ENCODE peak calls at places on chromosomes 7 and 10, in seven cellular contexts. Q is WTC11, Z is HEK293T, C is K562, Y is GM12878, V is HepG2, J is H1. E is an unnamed sample.
A peak's percentile ranks its signal among the peaks of the same experiment; 100 is the strongest.

GRCh38 chr10:70616761-70617160 is 14.2 kb upstream of the PRF1 start:
- DNase-seq in V (no peak), J (no peak), Q (no peak), Z (no peak), Y (no peak), C (no peak), E (no peak)

GRCh38 chr7:112337177-112337576 is 113.1 kb upstream of the IFRD1 start:
- DNase-seq in J (no peak), Y (no peak), Q (no peak), Z (no peak), V (no peak), C (no peak), E (no peak)

GRCh38 chr10:122154733-122155366 is 116.2 kb upstream of the BTBD16 start:
- DNase-seq in C (no peak), Q (peak; percentile 58), Z (no peak), J (no peak), Y (no peak), V (no peak), E (no peak)

GRCh38 chr7:107151538-107151937 is 17.3 kb upstream of the HBP1 start:
- DNase-seq in C (no peak), Y (no peak), Z (no peak), J (no peak), Q (no peak), V (no peak), E (no peak)

GRCh38 chr10:48414160-48414559 is 107.7 kb downstream of the MAPK8 start:
- DNase-seq in Z (no peak), V (no peak), Y (no peak), Q (no peak), C (no peak), J (no peak), E (no peak)

GRCh38 chr7:158054081-158054480 is 533.5 kb downstream of the PTPRN2 start:
- DNase-seq in Y (no peak), C (no peak), Z (no peak), V (no peak), Q (no peak), J (no peak), E (no peak)

GRCh38 chr10:108249940-108250339 is 1085.4 kb upstream of the SORCS1 start:
- DNase-seq in Z (peak; percentile 35), V (no peak), J (peak; percentile 2), Q (peak; percentile 14), C (no peak), Y (no peak), E (no peak)

GRCh38 chr7:74294191-74294998 is 5.2 kb downstream of the CLIP2 start:
- DNase-seq in Q (no peak), J (no peak), Z (no peak), Y (no peak), C (peak; percentile 6), V (peak; percentile 89), E (no peak)

GRCh38 chr7:128876586-128876977 is 13.9 kb downstream of the ATP6V1F start:
- DNase-seq in C (no peak), V (no peak), Z (no peak), Y (no peak), J (no peak), Q (no peak), E (no peak)

GRCh38 chr10:71770255-71770654 is 3.1 kb downstream of the VSIR start:
- DNase-seq in Z (no peak), J (no peak), Q (no peak), V (no peak), Y (no peak), C (no peak), E (no peak)

GRCh38 chr7:99368750-99369389 is 5.7 kb upstream of the ARPC1B start:
- DNase-seq in Z (no peak), C (no peak), V (no peak), Y (no peak), J (no peak), Q (no peak), E (no peak)

GRCh38 chr7:75957021-75957736 is 37.2 kb downstream of the TMEM120A start:
- DNase-seq in Z (no peak), Y (no peak), C (no peak), J (no peak), Q (peak; percentile 63), V (peak; percentile 47), E (no peak)

GRCh38 chr7:128444242-128444641 is 11.4 kb upstream of the HILPDA start:
- DNase-seq in C (no peak), Y (no peak), V (no peak), Q (no peak), Z (no peak), J (no peak), E (no peak)

GRCh38 chr7:152106990-152107389 is 81.5 kb downstream of the GALNT11 start:
- DNase-seq in J (no peak), C (no peak), Z (no peak), Y (no peak), Q (no peak), V (no peak), E (no peak)

GRCh38 chr7:6074612-6075380 is 43.6 kb downstream of the ANKRD61 start:
- DNase-seq in C (no peak), Q (no peak), Z (no peak), V (no peak), Y (no peak), J (no peak), E (no peak)

GRCh38 chr7:135334830-135335543 is 101.3 kb downstream of the STRA8 start:
- DNase-seq in Y (no peak), J (no peak), Z (no peak), V (no peak), C (no peak), Q (no peak), E (no peak)

GRCh38 chr7:42677751-42678231 is 234.1 kb downstream of the C7orf25 start:
- DNase-seq in Y (no peak), C (no peak), Q (no peak), V (no peak), Z (no peak), J (no peak), E (no peak)

GRCh38 chr10:73232887-73233286 is 14.2 kb downstream of the DNAJC9 start:
- DNase-seq in C (peak; percentile 64), V (no peak), J (no peak), Q (peak; percentile 25), Z (peak; percentile 37), Y (no peak), E (no peak)

GRCh38 chr10:62980697-62981495 is 152.2 kb upstream of the NRBF2 start:
- DNase-seq in V (no peak), Y (no peak), J (no peak), C (no peak), Q (no peak), Z (no peak), E (no peak)

GRCh38 chr7:108570146-108570755 is 577 bp downstream of the DNAJB9 start:
- DNase-seq in V (peak; percentile 44), C (peak; percentile 76), Y (no peak), Z (peak; percentile 36), Q (peak; percentile 21), J (no peak), E (peak; percentile 15)

GRCh38 chr7:416761-417624 is 102.7 kb downstream of the PDGFA start:
- DNase-seq in Y (no peak), Z (no peak), J (no peak), V (no peak), C (no peak), Q (no peak), E (no peak)
- TF ChIP-seq SP1 in Y (no peak), Z (no peak), J (no peak), V (no peak), C (no peak), Q (no peak), E (no peak)

GRCh38 chr7:122103064-122103463 is 41.0 kb downstream of the AASS start:
- DNase-seq in J (no peak), Z (no peak), Y (no peak), V (no peak), C (no peak), Q (no peak), E (no peak)
- TF ChIP-seq SP1 in J (no peak), Z (no peak), Y (no peak), V (no peak), C (no peak), Q (no peak), E (no peak)

GRCh38 chr10:124338276-124338915 is 80.3 kb downstream of the OAT start:
- DNase-seq in Y (no peak), C (no peak), Z (no peak), J (no peak), V (no peak), Q (no peak), E (no peak)
- TF ChIP-seq SP1 in Y (no peak), C (no peak), Z (no peak), J (no peak), V (no peak), Q (no peak), E (no peak)

GRCh38 chr10:29177266-29177832 is 111.5 kb upstream of the LYZL1 start:
- DNase-seq in Z (no peak), V (no peak), Y (no peak), J (no peak), C (no peak), Q (no peak), E (no peak)

GRCh38 chr10:29183304-29183918 is 105.5 kb upstream of the LYZL1 start:
- DNase-seq in C (no peak), Z (no peak), J (no peak), Y (no peak), Q (no peak), V (no peak), E (no peak)

GRCh38 chr10:29186221-29186620 is 102.6 kb upstream of the LYZL1 start:
- DNase-seq in Z (no peak), J (no peak), C (no peak), Y (no peak), Q (no peak), V (no peak), E (no peak)

GRCh38 chr10:29184601-29185000 is 104.3 kb upstream of the LYZL1 start:
- DNase-seq in J (no peak), V (no peak), C (no peak), Q (no peak), Y (no peak), Z (no peak), E (no peak)

GRCh38 chr10:29181936-29182335 is 106.9 kb upstream of the LYZL1 start:
- DNase-seq in V (no peak), C (no peak), Q (no peak), Y (no peak), Z (no peak), J (no peak), E (no peak)
- TF ChIP-seq SP1 in V (no peak), C (no peak), Q (no peak), Y (no peak), Z (no peak), J (no peak), E (no peak)

DNA sequence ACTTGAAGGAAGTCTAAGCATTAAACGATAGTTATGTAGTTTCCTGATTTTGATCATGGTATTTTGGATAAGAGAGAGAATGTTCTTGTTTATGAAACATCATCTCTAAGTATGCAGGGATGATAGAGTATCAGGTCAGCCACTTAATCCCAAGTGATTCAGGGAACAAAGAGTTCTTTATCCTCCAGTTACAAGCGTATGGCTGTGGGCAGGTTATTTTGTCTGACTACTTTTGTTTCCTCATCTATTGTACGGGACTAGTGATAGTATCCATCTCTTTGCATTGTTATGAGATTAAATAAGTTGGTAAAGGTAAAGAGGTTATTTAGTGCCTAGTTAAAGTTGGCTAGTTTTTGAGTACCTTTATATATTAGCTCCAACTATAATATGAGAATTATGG is 65.6 kb downstream of the SP8 start:
- DNase-seq in Q (no peak), J (no peak), Z (no peak), C (no peak), V (no peak), Y (no peak), E (no peak)
- TF ChIP-seq SP1 in Q (no peak), J (no peak), Z (no peak), C (no peak), V (no peak), Y (no peak), E (no peak)

E was measured in HCT116.